ENCODE peak calls at places on chromosomes 3 and 15, in five cellular contexts. C, O, W, Y and F are unnamed samples.

GRCh38 chr3:161854232-161854771 is 357.7 kb downstream of the OTOL1 start:
- DNase-seq in C (no peak), Y (no peak), W (no peak), O (peak; percentile 38), F (no peak)

GRCh38 chr3:197854596-197855343 is 63.7 kb downstream of the LRCH3 start:
- DNase-seq in W (no peak), O (no peak), C (no peak), Y (no peak), F (no peak)

GRCh38 chr15:66489179-66489791 is 8.3 kb downstream of the SNAPC5 start:
- DNase-seq in Y (no peak), O (no peak), C (no peak), W (no peak), F (no peak)

GRCh38 chr3:139111392-139112229 is 66.9 kb upstream of the PRR23C start:
- DNase-seq in Y (peak; percentile 54), C (peak; percentile 42), W (peak; percentile 22), O (peak; percentile 86), F (peak; percentile 48)

GRCh38 chr3:196499807-196500524 is 3.6 kb downstream of the RNF168 start:
- DNase-seq in Y (no peak), W (no peak), O (no peak), C (no peak), F (no peak)

GRCh38 chr3:15899438-15899837 is 101.7 kb upstream of the ANKRD28 start:
- DNase-seq in O (no peak), W (no peak), C (no peak), Y (no peak), F (no peak)

GRCh38 chr3:12870942-12871341 is 29.6 kb upstream of the RPL32 start:
- DNase-seq in C (no peak), O (no peak), W (no peak), Y (peak; percentile 41), F (no peak)

GRCh38 chr3:44624696-44625528 is at the start of gene ZNF197:
- DNase-seq in C (peak; percentile 80), W (peak; percentile 31), Y (peak; percentile 86), O (peak; percentile 87), F (peak; percentile 67)

GRCh38 chr15:96353931-96354730 is 23.6 kb downstream of the NR2F2 start:
- DNase-seq in Y (peak; percentile 61), C (no peak), W (no peak), O (no peak), F (no peak)

GRCh38 chr15:71278989-71279756 is 163.9 kb downstream of the THSD4 start:
- DNase-seq in Y (peak; percentile 89), C (no peak), O (peak; percentile 75), W (no peak), F (no peak)

GRCh38 chr3:67290424-67290823 is 292.3 kb downstream of the KBTBD8 start:
- DNase-seq in W (no peak), Y (no peak), C (no peak), O (no peak), F (no peak)

GRCh38 chr3:133445111-133445510 is 45.3 kb downstream of the BFSP2 start:
- DNase-seq in O (no peak), W (no peak), Y (no peak), C (no peak), F (no peak)

GRCh38 chr3:44414517-44415090 is 62.9 kb downstream of the ZNF445 start:
- DNase-seq in O (no peak), C (no peak), W (no peak), Y (no peak), F (no peak)

GRCh38 chr3:55690161-55690560 is 203.1 kb upstream of the WNT5A start:
- DNase-seq in C (no peak), W (no peak), Y (no peak), O (no peak), F (no peak)

GRCh38 chr15:58380280-58380945 is 51.4 kb upstream of the LIPC start:
- DNase-seq in Y (no peak), W (no peak), C (no peak), O (no peak), F (no peak)

GRCh38 chr3:39275052-39275451 is 4.8 kb downstream of the CX3CR1 start:
- DNase-seq in C (no peak), Y (no peak), O (no peak), W (no peak), F (no peak)

GRCh38 chr15:95503107-95503506 is 827.4 kb upstream of the NR2F2 start:
- DNase-seq in Y (no peak), C (no peak), W (no peak), O (no peak), F (no peak)

GRCh38 chr15:41562784-41563198 is 3.8 kb downstream of the TYRO3 start:
- DNase-seq in O (no peak), Y (no peak), W (no peak), C (no peak), F (no peak)

GRCh38 chr3:173920386-173920785 is 522.8 kb downstream of the NLGN1 start:
- DNase-seq in O (no peak), Y (no peak), C (no peak), W (no peak), F (peak; percentile 5)

GRCh38 chr15:45169608-45170480 is 17.9 kb downstream of the SHF start:
- DNase-seq in Y (no peak), C (no peak), O (no peak), W (no peak), F (no peak)